ENCODE peak calls at places on chromosomes 4 and X, in ten cellular contexts. Q is suprapubic skin, R is ovary, S is stomach, F is transverse colon, O is K562, B is A549, N is HepG2, D is upper lobe of left lung, U is tibial nerve. I is an unnamed sample.

GRCh38 chrX:134868766-134869495 is 121.9 kb upstream of the SMIM10 start:
- DNase-seq in O (no peak), R (no peak), D (no peak), F (no peak), Q (no peak), B (no peak), U (no peak), S (no peak), N (no peak), I (no peak)

GRCh38 chrX:44871114-44871645 is 1.8 kb upstream of the KDM6A start:
- DNase-seq in U (no peak), D (no peak), O (no peak), F (peak), R (peak), Q (no peak), S (peak), N (no peak), B (no peak), I (no peak)

GRCh38 chr4:45036677-45037076 is 310.3 kb upstream of the GNPDA2 start:
- DNase-seq in U (no peak), O (no peak), B (no peak), S (no peak), R (no peak), D (no peak), N (no peak), Q (no peak), F (no peak), I (no peak)

GRCh38 chr4:146318894-146319293 is 104.6 kb downstream of the REELD1 start:
- DNase-seq in B (no peak), D (no peak), Q (no peak), U (no peak), O (no peak), R (no peak), N (no peak), S (no peak), F (no peak), I (no peak)

GRCh38 chr4:38911257-38911656 is 43.7 kb downstream of the FAM114A1 start:
- DNase-seq in N (no peak), Q (no peak), U (no peak), F (peak), B (no peak), R (no peak), O (no peak), S (no peak), D (no peak), I (no peak)

GRCh38 chr4:104486702-104487101 is 8.0 kb downstream of the CXXC4 start:
- DNase-seq in D (no peak), R (no peak), N (no peak), O (no peak), S (no peak), U (no peak), B (no peak), Q (no peak), F (no peak), I (no peak)

GRCh38 chr4:123346944-123347343 is 49.7 kb upstream of the SPRY1 start:
- DNase-seq in Q (no peak), O (no peak), R (no peak), D (no peak), N (no peak), S (no peak), B (no peak), F (no peak), U (no peak), I (no peak)

GRCh38 chr4:7815562-7815961 is 124.1 kb downstream of the AFAP1 start:
- DNase-seq in R (no peak), U (no peak), N (no peak), S (no peak), F (no peak), O (no peak), Q (no peak), B (no peak), D (no peak), I (peak)

GRCh38 chr4:168643083-168643795 is 146.4 kb downstream of the PALLD start:
- DNase-seq in S (no peak), D (no peak), F (no peak), U (no peak), B (no peak), Q (no peak), N (no peak), R (no peak), O (no peak), I (no peak)

GRCh38 chr4:47235721-47236120 is 204.4 kb downstream of the GABRB1 start:
- DNase-seq in N (no peak), D (no peak), U (no peak), R (no peak), F (no peak), B (no peak), O (no peak), S (no peak), Q (no peak), I (no peak)

GRCh38 chr4:145618210-145618911 is 824 bp upstream of the MMAA start:
- DNase-seq in B (no peak), Q (no peak), U (no peak), O (peak), N (no peak), D (no peak), R (peak), S (no peak), F (peak), I (no peak)

GRCh38 chr4:3809028-3809427 is 42.8 kb downstream of the ADRA2C start:
- DNase-seq in U (no peak), O (no peak), S (no peak), Q (no peak), N (no peak), R (no peak), F (no peak), D (peak), B (no peak), I (no peak)

GRCh38 chrX:21375795-21376069 is 1.5 kb downstream of the CNKSR2 start:
- DNase-seq in R (no peak), Q (no peak), F (no peak), S (no peak), O (no peak), D (no peak), B (peak), N (no peak), U (no peak), I (no peak)
- TF ChIP-seq CTCF in R (no peak), Q (no peak), F (no peak), S (no peak), O (no peak), D (no peak), B (no peak), N (no peak), U (no peak), I (no peak)

GRCh38 chrX:30580641-30581040 is 3.1 kb upstream of the TASL start:
- DNase-seq in U (no peak), O (no peak), D (no peak), R (no peak), S (no peak), B (no peak), Q (no peak), F (no peak), N (no peak), I (no peak)

GRCh38 chrX:30576881-30577280 is 685 bp downstream of the TASL start:
- DNase-seq in N (no peak), O (no peak), D (no peak), R (no peak), F (no peak), B (no peak), Q (no peak), S (no peak), U (no peak), I (no peak)

GRCh38 chrX:30573125-30573524 is 4.4 kb downstream of the TASL start:
- DNase-seq in B (no peak), D (no peak), S (no peak), F (no peak), N (no peak), O (no peak), R (no peak), Q (no peak), U (no peak), I (no peak)

GRCh38 chrX:30572678-30573077 is 4.9 kb downstream of the TASL start:
- DNase-seq in D (no peak), O (no peak), R (no peak), S (no peak), F (no peak), U (no peak), Q (no peak), B (no peak), N (no peak), I (no peak)

GRCh38 chrX:30577362-30577961 is at the start of gene TASL:
- DNase-seq in Q (no peak), S (no peak), R (no peak), O (no peak), F (peak), U (no peak), D (no peak), B (no peak), N (no peak), I (no peak)
- TF ChIP-seq EP300 in Q (no peak), S (no peak), R (no peak), O (no peak), F (no peak), U (no peak), D (no peak), B (no peak), N (no peak), I (no peak)

GRCh38 chrX:123338240-123338639 is 154.2 kb downstream of the GRIA3 start:
- DNase-seq in S (no peak), Q (no peak), U (no peak), B (no peak), O (no peak), D (no peak), F (no peak), R (no peak), N (no peak), I (no peak)

GRCh38 chrX:123336666-123337065 is 152.6 kb downstream of the GRIA3 start:
- DNase-seq in Q (no peak), F (no peak), O (no peak), S (no peak), B (no peak), U (no peak), D (no peak), R (no peak), N (no peak), I (no peak)

GRCh38 chrX:123340691-123341090 is 156.6 kb downstream of the GRIA3 start:
- DNase-seq in U (no peak), O (no peak), B (no peak), D (no peak), Q (no peak), N (no peak), R (no peak), S (no peak), F (no peak), I (no peak)

GRCh38 chrX:123339201-123339905 is 155.3 kb downstream of the GRIA3 start:
- DNase-seq in O (no peak), S (no peak), D (no peak), B (no peak), U (no peak), R (no peak), F (no peak), Q (no peak), N (no peak), I (no peak)
- TF ChIP-seq CTCF in O (no peak), S (no peak), D (no peak), B (no peak), U (no peak), R (no peak), F (no peak), Q (no peak), N (no peak), I (no peak)

GRCh38 chrX:30533261-30533660 is 44.3 kb downstream of the TASL start:
- DNase-seq in Q (no peak), U (no peak), B (no peak), O (no peak), D (no peak), F (no peak), S (no peak), N (no peak), R (no peak), I (no peak)

GRCh38 chrX:30525732-30526131 is 51.8 kb downstream of the TASL start:
- DNase-seq in N (no peak), D (no peak), R (no peak), O (no peak), Q (no peak), F (no peak), B (no peak), U (no peak), S (no peak), I (no peak)

GRCh38 chrX:30530591-30530990 is 47.0 kb downstream of the TASL start:
- DNase-seq in O (no peak), N (no peak), B (no peak), S (no peak), D (no peak), R (no peak), F (no peak), U (no peak), Q (no peak), I (no peak)
- TF ChIP-seq EP300 in O (no peak), N (no peak), B (no peak), S (no peak), D (no peak), R (no peak), F (no peak), U (no peak), Q (no peak), I (no peak)

DNA sequence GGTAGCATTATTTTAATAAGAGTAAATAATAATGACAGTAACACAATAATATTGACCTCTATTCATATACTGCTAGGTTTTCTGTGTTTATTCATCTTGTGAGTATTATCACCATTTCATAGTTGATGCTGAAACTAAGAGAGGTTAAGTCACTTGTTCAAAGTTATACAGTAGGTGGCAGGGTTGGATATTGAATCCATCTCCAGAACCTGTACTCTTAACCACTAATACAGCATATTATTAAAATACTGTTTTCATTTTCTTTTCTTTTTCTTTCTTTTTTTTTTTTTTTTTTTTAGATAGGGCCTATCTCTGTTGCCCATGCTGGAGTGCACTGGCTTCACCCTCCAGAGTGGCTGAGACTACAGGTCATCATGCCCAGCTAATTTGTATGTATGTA is 7.1 kb upstream of the ELF2 start:
- DNase-seq in F (no peak), S (no peak), D (no peak), N (no peak), O (no peak), U (no peak), B (no peak), Q (no peak), R (no peak), I (no peak)
- TF ChIP-seq CTCF in F (peak), S (no peak), D (no peak), N (peak), O (no peak), U (no peak), B (peak), Q (no peak), R (no peak), I (no peak)

GRCh38 chrX:137194164-137194563 is 160.4 kb upstream of the GPR101 start:
- DNase-seq in R (no peak), F (no peak), O (peak), S (peak), Q (no peak), B (peak), D (no peak), N (peak), U (no peak), I (no peak)
- TF ChIP-seq EP300 in R (no peak), F (no peak), O (no peak), S (no peak), Q (no peak), B (no peak), D (no peak), N (no peak), U (no peak), I (no peak)

DNA sequence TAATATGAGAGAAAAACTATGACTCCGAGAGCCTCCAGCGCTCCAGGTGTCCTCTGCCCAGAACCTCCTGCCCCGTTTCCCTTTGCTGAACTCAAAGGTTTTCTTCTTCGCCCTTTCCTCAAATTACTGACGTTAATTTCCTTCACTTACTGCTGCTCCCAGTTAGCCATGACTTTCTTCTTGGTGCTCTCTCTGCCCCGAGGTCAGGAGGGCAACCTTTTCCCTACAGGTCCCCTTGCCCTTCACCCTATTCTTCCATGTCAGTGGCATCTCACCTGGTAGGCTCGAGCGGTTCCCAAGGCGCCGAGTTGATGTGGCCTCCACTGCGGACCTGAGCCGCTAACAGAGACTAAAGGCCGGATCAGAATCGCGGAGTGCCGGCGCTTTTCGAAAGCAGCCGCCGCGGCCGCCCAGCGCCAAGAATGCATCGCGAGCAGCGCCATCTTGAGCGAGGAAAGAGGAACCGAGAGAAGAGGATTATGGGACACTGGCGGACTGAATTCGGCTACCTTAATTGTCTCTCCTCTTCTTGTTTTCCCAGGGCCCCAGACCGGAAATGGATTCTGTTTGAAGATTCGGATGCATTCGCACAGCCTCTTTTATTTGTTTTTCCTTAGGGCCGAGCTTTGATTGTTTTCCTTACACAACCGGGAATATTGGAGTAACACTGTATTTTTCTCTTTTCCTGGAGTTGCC is at the start of gene ABCB7:
- DNase-seq in U (peak), R (peak), S (peak), D (peak), N (peak), B (peak), Q (peak), O (peak), F (peak), I (peak)
- TF ChIP-seq CTCF in U (no peak), R (peak), S (no peak), D (no peak), N (peak), B (no peak), Q (no peak), O (no peak), F (no peak), I (no peak)